ENCODE peak calls at places on chromosomes 12 and 14, in eight cellular contexts. R, S, P, F, B, A, M and E are unnamed samples.

GRCh38 chr12:96237465-96238077 is 43.4 kb downstream of the ELK3 start:
- DNase-seq in R (peak), S (peak), P (peak), F (no peak), B (no peak), A (peak), M (peak), E (no peak)

GRCh38 chr14:69270795-69271708 is 11.1 kb downstream of the GALNT16 start:
- DNase-seq in R (no peak), S (peak), P (no peak), F (no peak), B (no peak), A (no peak), M (no peak), E (no peak)

GRCh38 chr14:92885279-92886061 is 37.5 kb upstream of the CHGA start:
- DNase-seq in R (no peak), S (no peak), P (no peak), F (no peak), B (no peak), A (no peak), M (no peak), E (no peak)

GRCh38 chr12:75933136-75933535 is 98.4 kb downstream of the PHLDA1 start:
- DNase-seq in R (peak), S (no peak), P (no peak), F (no peak), B (no peak), A (peak), M (no peak), E (no peak)

GRCh38 chr14:37232907-37233481 is 35.3 kb downstream of the MIPOL1 start:
- DNase-seq in R (peak), S (no peak), P (no peak), F (no peak), B (no peak), A (peak), M (no peak), E (no peak)

GRCh38 chr12:75481774-75482173 is 1.2 kb downstream of the GLIPR1 start:
- DNase-seq in R (peak), S (no peak), P (no peak), F (no peak), B (no peak), A (peak), M (no peak), E (no peak)

GRCh38 chr12:1839464-1839863 is 19.1 kb downstream of the LRTM2 start:
- DNase-seq in R (no peak), S (no peak), P (no peak), F (peak), B (no peak), A (no peak), M (no peak), E (no peak)

GRCh38 chr14:100221419-100222218 is 17.3 kb upstream of the YY1 start:
- DNase-seq in R (peak), S (peak), P (peak), F (peak), B (no peak), A (peak), M (peak), E (no peak)

GRCh38 chr12:91972896-91973295 is 172.8 kb downstream of the BTG1 start:
- DNase-seq in R (no peak), S (no peak), P (no peak), F (no peak), B (no peak), A (no peak), M (no peak), E (no peak)

GRCh38 chr12:46358325-46358700 is 14.3 kb downstream of the SLC38A2 start:
- DNase-seq in R (no peak), S (no peak), P (no peak), F (no peak), B (no peak), A (peak), M (no peak), E (no peak)

GRCh38 chr12:89468017-89468416 is 56.6 kb downstream of the GALNT4 start:
- DNase-seq in R (no peak), S (no peak), P (no peak), F (no peak), B (no peak), A (no peak), M (no peak), E (no peak)

GRCh38 chr12:89469361-89469760 is 55.2 kb downstream of the GALNT4 start:
- DNase-seq in R (peak), S (no peak), P (no peak), F (no peak), B (no peak), A (peak), M (no peak), E (no peak)

GRCh38 chr12:89472508-89472907 is 52.1 kb downstream of the GALNT4 start:
- DNase-seq in R (peak), S (no peak), P (no peak), F (no peak), B (no peak), A (peak), M (no peak), E (no peak)

GRCh38 chr12:89468648-89469326 is 55.8 kb downstream of the GALNT4 start:
- DNase-seq in R (no peak), S (no peak), P (no peak), F (no peak), B (no peak), A (no peak), M (no peak), E (no peak)

GRCh38 chr12:89470741-89471504 is 53.7 kb downstream of the GALNT4 start:
- DNase-seq in R (peak), S (no peak), P (no peak), F (no peak), B (no peak), A (peak), M (no peak), E (no peak)
- TF ChIP-seq CTCF in R (peak), S (peak), P (peak), F (peak), B (no peak), A (peak), M (peak), E (peak)

GRCh38 chr12:3744216-3744883 is 8.6 kb downstream of the CRACR2A start:
- DNase-seq in R (no peak), S (no peak), P (no peak), F (no peak), B (no peak), A (no peak), M (no peak), E (no peak)
- TF ChIP-seq CTCF in R (peak), S (no peak), P (no peak), F (no peak), B (no peak), A (no peak), M (no peak), E (no peak)

GRCh38 chr14:75222208-75222701 is 45.8 kb upstream of the TMED10 start:
- DNase-seq in R (peak), S (peak), P (peak), F (peak), B (no peak), A (peak), M (no peak), E (no peak)
- TF ChIP-seq CTCF in R (peak), S (no peak), P (no peak), F (no peak), B (no peak), A (peak), M (no peak), E (no peak)

GRCh38 chr12:49921936-49922335 is 18.2 kb upstream of the FAIM2 start:
- DNase-seq in R (no peak), S (no peak), P (no peak), F (peak), B (no peak), A (no peak), M (no peak), E (no peak)

GRCh38 chr12:49921299-49921698 is 17.6 kb upstream of the FAIM2 start:
- DNase-seq in R (no peak), S (no peak), P (no peak), F (no peak), B (no peak), A (no peak), M (no peak), E (no peak)

GRCh38 chr12:49923035-49923644 is 19.4 kb upstream of the FAIM2 start:
- DNase-seq in R (no peak), S (peak), P (peak), F (peak), B (no peak), A (no peak), M (no peak), E (no peak)

GRCh38 chr12:49923878-49924610 is 20.3 kb upstream of the FAIM2 start:
- DNase-seq in R (no peak), S (no peak), P (peak), F (peak), B (no peak), A (no peak), M (no peak), E (no peak)

GRCh38 chr12:49922349-49923034 is 18.8 kb upstream of the FAIM2 start:
- DNase-seq in R (no peak), S (peak), P (no peak), F (peak), B (no peak), A (no peak), M (no peak), E (no peak)
- TF ChIP-seq CTCF in R (no peak), S (no peak), P (no peak), F (no peak), B (no peak), A (no peak), M (no peak), E (no peak)

GRCh38 chr14:105439179-105439578 is 19.6 kb downstream of the MTA1 start:
- DNase-seq in R (no peak), S (no peak), P (no peak), F (no peak), B (no peak), A (no peak), M (no peak), E (no peak)

GRCh38 chr14:105442125-105442524 is 22.5 kb downstream of the MTA1 start:
- DNase-seq in R (no peak), S (no peak), P (no peak), F (no peak), B (no peak), A (no peak), M (no peak), E (no peak)

GRCh38 chr14:105440992-105441391 is 21.4 kb downstream of the MTA1 start:
- DNase-seq in R (no peak), S (no peak), P (no peak), F (no peak), B (no peak), A (no peak), M (no peak), E (no peak)

GRCh38 chr14:105439710-105440553 is 20.3 kb downstream of the MTA1 start:
- DNase-seq in R (peak), S (no peak), P (no peak), F (no peak), B (no peak), A (no peak), M (no peak), E (no peak)

GRCh38 chr14:105440554-105440900 is 20.9 kb downstream of the MTA1 start:
- DNase-seq in R (no peak), S (no peak), P (no peak), F (no peak), B (no peak), A (no peak), M (no peak), E (no peak)
- TF ChIP-seq CTCF in R (no peak), S (no peak), P (no peak), F (no peak), B (no peak), A (no peak), M (no peak), E (no peak)

DNA sequence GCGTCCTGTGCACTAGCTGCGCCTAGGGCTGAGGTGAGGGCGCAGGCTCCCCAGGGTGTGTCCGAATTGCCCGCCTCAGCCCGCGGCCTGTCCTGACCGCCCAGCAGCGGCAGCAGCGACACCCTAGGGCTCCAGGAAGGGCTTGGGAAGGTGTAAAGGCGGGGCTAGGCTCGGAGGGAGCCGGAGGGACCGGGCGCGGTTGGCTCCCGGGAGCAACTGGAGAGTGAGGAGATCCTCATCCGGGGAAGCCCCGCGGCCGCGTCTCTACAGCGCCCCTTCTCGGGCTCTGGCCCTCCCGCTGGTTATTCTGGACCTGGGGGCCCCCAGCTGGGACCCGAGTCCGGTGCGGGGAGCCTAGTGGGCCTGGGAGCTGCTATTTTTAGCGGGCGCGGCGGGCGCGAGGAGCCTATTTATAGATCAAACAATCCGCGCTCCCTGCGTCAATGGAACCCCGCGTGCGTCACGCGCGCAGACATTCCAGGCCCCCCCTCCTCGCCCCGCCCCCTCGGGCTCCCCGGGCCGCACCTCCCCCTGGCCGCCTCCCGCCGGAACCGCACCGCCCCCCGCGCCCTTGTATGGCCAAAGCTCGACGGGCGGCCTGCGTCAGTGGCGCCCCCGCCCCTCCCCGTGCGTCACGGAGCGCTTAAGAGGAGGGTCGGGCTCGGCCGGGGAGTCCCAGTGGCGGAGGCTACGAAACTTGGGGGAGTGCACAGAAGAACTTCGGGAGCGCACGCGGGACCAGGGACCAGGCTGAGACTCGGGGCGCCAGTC is at the start of gene NR4A1:
- DNase-seq in R (peak), S (peak), P (peak), F (peak), B (peak), A (peak), M (peak), E (peak)
- TF ChIP-seq CTCF in R (peak), S (peak), P (no peak), F (no peak), B (no peak), A (peak), M (no peak), E (no peak)

GRCh38 chr12:103908877-103909276 is 21.3 kb upstream of the HSP90B1 start:
- DNase-seq in R (no peak), S (no peak), P (no peak), F (no peak), B (no peak), A (peak), M (no peak), E (no peak)

GRCh38 chr12:103909811-103910210 is 20.4 kb upstream of the HSP90B1 start:
- DNase-seq in R (peak), S (no peak), P (no peak), F (no peak), B (no peak), A (peak), M (no peak), E (no peak)

GRCh38 chr12:103903979-103904378 is 26.2 kb upstream of the HSP90B1 start:
- DNase-seq in R (no peak), S (no peak), P (no peak), F (no peak), B (no peak), A (no peak), M (no peak), E (no peak)

GRCh38 chr12:103908246-103908541 is 22.0 kb upstream of the HSP90B1 start:
- DNase-seq in R (peak), S (no peak), P (no peak), F (no peak), B (no peak), A (no peak), M (no peak), E (no peak)

GRCh38 chr12:103905730-103906349 is 24.4 kb upstream of the HSP90B1 start:
- DNase-seq in R (peak), S (no peak), P (no peak), F (no peak), B (no peak), A (no peak), M (no peak), E (no peak)
- TF ChIP-seq CTCF in R (no peak), S (no peak), P (no peak), F (no peak), B (no peak), A (no peak), M (no peak), E (no peak)

DNA sequence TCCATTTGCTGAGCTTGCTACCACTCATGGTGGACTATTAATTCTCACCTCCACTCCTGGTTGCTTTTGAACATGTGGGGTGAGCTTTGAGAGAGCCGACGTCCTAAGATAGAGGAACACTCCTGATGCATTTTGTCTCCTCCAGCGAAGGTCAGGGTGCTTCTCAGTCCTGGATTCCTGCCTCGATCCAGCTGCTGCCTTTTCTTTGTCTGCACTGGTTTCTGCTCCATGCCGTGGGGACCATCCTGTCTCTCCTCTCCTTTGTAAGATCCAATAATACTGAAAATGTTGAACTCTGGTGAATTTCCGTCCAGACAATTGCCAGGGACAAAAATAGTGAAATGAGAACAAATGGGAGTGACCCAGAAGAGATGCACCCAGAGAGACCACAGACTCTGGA is 171.1 kb downstream of the PPM1H start:
- DNase-seq in R (no peak), S (peak), P (no peak), F (no peak), B (no peak), A (no peak), M (no peak), E (no peak)
- TF ChIP-seq CTCF in R (no peak), S (no peak), P (no peak), F (no peak), B (no peak), A (no peak), M (no peak), E (no peak)